ENCODE peak calls at places on chromosomes 16 and 17, in seven cellular contexts. M is fibroblast of mammary gland; G is CD4-positive, alpha-beta T cell; C is dorsolateral prefrontal cortex; V is astrocyte of the spinal cord; H is colonic mucosa; A is CD8-positive, alpha-beta T cell. Z is an unnamed sample.

GRCh38 chr17:15157051-15157450 is 108.1 kb downstream of the PMP22 start:
- DNase-seq in G (no peak), C (no peak), A (no peak), V (no peak), H (no peak), M (peak), Z (no peak)

GRCh38 chr17:79633937-79634813 is 23.3 kb upstream of the RBFOX3 start:
- DNase-seq in A (no peak), V (no peak), M (no peak), H (peak), C (no peak), G (no peak), Z (peak)

GRCh38 chr17:57256708-57257112 is 387 bp downstream of the MSI2 start:
- DNase-seq in C (no peak), H (peak), V (peak), G (peak), M (no peak), A (no peak), Z (no peak)

GRCh38 chr17:47983492-47984223 is 12.7 kb downstream of the CDK5RAP3 start:
- DNase-seq in V (no peak), H (no peak), M (no peak), A (no peak), G (no peak), C (no peak), Z (no peak)

GRCh38 chr16:88007321-88007731 is 56.1 kb downstream of the BANP start:
- DNase-seq in V (no peak), A (no peak), G (no peak), M (no peak), C (no peak), H (no peak), Z (no peak)

GRCh38 chr17:75864448-75864871 is 9.3 kb upstream of the WBP2 start:
- DNase-seq in C (no peak), A (no peak), H (peak), V (peak), G (no peak), M (peak), Z (peak)

GRCh38 chr17:68378202-68379149 is 78.8 kb downstream of the WIPI1 start:
- DNase-seq in C (no peak), V (peak), G (no peak), H (peak), A (no peak), M (peak), Z (no peak)

GRCh38 chr16:77890075-77890474 is 101.7 kb downstream of the VAT1L start:
- DNase-seq in A (no peak), M (no peak), H (no peak), G (no peak), C (no peak), V (no peak), Z (no peak)

GRCh38 chr16:5034167-5034523 is 410 bp upstream of the NAGPA start:
- DNase-seq in G (no peak), A (no peak), C (no peak), M (no peak), V (no peak), H (no peak), Z (no peak)

GRCh38 chr16:54193656-54194007 is 93.0 kb downstream of the IRX3 start:
- DNase-seq in A (no peak), C (peak), G (no peak), V (peak), H (peak), M (peak), Z (peak)

GRCh38 chr17:14051692-14052091 is 17.6 kb upstream of the COX10 start:
- DNase-seq in C (no peak), V (no peak), A (no peak), M (no peak), G (no peak), H (no peak), Z (no peak)

GRCh38 chr17:80432961-80433550 is 18.1 kb downstream of the ENDOV start:
- DNase-seq in M (no peak), C (no peak), G (no peak), A (no peak), V (no peak), H (no peak), Z (no peak)

DNA sequence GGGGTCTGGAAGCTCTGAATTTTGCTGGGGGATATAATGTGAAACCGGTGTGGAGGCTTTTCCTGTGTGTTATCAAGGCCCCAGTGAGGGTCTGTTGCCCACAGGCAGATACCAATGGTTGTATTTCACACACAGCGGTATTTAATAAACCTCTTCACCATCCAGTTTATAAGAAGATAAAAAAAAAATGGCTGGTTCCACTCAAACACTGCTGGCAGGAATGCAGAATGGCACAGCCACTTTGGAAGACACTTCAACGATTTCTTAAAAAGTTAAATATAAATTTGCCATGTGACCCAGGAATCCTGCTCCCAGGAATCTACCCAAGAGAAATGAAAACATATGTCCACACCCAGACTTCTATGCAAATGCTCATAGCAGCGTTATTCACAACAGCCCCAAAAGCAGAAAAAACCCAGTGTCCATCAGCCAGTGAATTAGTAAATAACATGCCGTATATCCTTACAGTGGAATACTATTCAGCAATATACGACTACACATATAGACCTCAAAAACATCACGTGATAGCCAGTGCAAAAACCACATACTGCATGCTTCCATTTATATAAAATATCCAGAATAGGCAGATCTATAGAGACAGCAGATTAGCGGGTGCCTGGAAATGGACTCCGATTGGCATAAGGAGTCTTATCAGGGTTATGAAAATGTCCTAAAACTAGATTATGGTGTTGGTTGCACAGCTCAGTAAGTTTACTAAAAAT is 38.7 kb downstream of the XYLT1 start:
- DNase-seq in A (no peak), H (no peak), V (no peak), G (no peak), M (no peak), C (no peak), Z (no peak)
- TF ChIP-seq CTCF in A (no peak), H (no peak), V (no peak), G (no peak), M (peak), C (no peak), Z (no peak)

GRCh38 chr17:71084838-71085237 is 915.5 kb downstream of the KCNJ2 start:
- DNase-seq in G (no peak), A (no peak), V (no peak), C (no peak), H (no peak), M (no peak), Z (no peak)

GRCh38 chr17:71080937-71081336 is 911.6 kb downstream of the KCNJ2 start:
- DNase-seq in G (no peak), C (no peak), V (no peak), H (no peak), M (no peak), A (no peak), Z (no peak)

GRCh38 chr17:71081666-71082065 is 912.3 kb downstream of the KCNJ2 start:
- DNase-seq in G (no peak), H (no peak), M (no peak), A (no peak), C (no peak), V (no peak), Z (no peak)

GRCh38 chr17:71084219-71084618 is 914.9 kb downstream of the KCNJ2 start:
- DNase-seq in V (peak), A (no peak), H (peak), C (no peak), G (no peak), M (peak), Z (no peak)

GRCh38 chr17:71085238-71086033 is 916.1 kb downstream of the KCNJ2 start:
- DNase-seq in H (peak), V (no peak), C (no peak), G (no peak), A (no peak), M (peak), Z (no peak)
- TF ChIP-seq CTCF in H (peak), V (peak), C (no peak), G (no peak), A (no peak), M (peak), Z (no peak)

DNA sequence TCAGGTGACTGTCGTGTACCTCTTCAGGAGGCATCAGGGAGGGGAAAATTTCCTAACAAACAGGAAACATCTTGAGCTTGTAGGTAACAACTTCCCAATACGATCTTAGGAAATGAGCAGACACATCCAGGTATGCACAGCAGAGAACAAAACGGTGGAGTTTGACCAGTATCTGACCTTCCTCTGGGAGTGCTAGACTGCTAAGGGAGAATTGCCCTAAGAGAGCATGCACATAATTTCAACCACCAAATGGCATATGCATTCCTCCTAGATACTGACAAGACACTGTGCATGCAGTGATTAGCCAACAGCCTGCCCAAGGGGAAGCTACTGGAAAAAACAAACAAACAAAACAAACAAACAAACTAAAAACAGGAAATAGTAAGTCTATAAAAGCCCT is 120.6 kb upstream of the RBBP6 start:
- DNase-seq in G (no peak), H (no peak), V (no peak), C (no peak), A (no peak), M (no peak), Z (no peak)
- TF ChIP-seq CTCF in G (no peak), H (no peak), V (no peak), C (no peak), A (no peak), M (no peak), Z (no peak)

GRCh38 chr17:37650419-37651003 is 7.3 kb upstream of the DDX52 start:
- DNase-seq in C (no peak), A (no peak), M (peak), V (peak), H (peak), G (no peak), Z (no peak)
- TF ChIP-seq CTCF in C (peak), A (no peak), M (peak), V (peak), H (peak), G (no peak), Z (no peak)